ENCODE peak calls at places on chromosomes 13 and 19, in four cellular contexts. X, C, M and D are unnamed samples. For H3K4me1, the result is how much of the 10 kb centered on the place peaks cover.

GRCh38 chr19:13726323-13726722 is 38.0 kb upstream of the MRI1 start:
- DNase-seq in M (no peak), X (no peak), C (peak), D (no peak)

GRCh38 chr19:8938576-8938975 is 71.6 kb downstream of the MUC16 start:
- DNase-seq in C (no peak), X (no peak), M (no peak), D (no peak)

GRCh38 chr13:22055259-22055658 is 384.4 kb downstream of the FGF9 start:
- DNase-seq in M (no peak), X (no peak), C (no peak), D (no peak)

GRCh38 chr13:33744589-33745369 is 73.2 kb upstream of the RFC3 start:
- DNase-seq in X (no peak), C (no peak), M (peak), D (peak)

GRCh38 chr13:63206431-63206830 is 1790.8 kb upstream of the PCDH20 start:
- DNase-seq in X (peak), M (no peak), C (no peak), D (no peak)

GRCh38 chr13:22285867-22286632 is 615.2 kb downstream of the FGF9 start:
- DNase-seq in C (no peak), M (no peak), X (no peak), D (no peak)

GRCh38 chr13:107866666-107867623 is 348.4 kb downstream of the LIG4 start:
- DNase-seq in C (peak), M (peak), X (peak), D (peak)

GRCh38 chr19:14496849-14497346 is 971 bp upstream of the GIPC1 start:
- DNase-seq in X (no peak), C (no peak), M (peak), D (no peak)

GRCh38 chr19:5338661-5339469 is 1.7 kb downstream of the PTPRS start:
- DNase-seq in M (no peak), X (no peak), C (peak), D (no peak)

GRCh38 chr13:113657851-113658741 is at the start of gene ATP4B:
- DNase-seq in C (no peak), M (no peak), X (no peak), D (no peak)

GRCh38 chr13:37168922-37169321 is 63.5 kb upstream of the CSNK1A1L start:
- DNase-seq in X (no peak), C (no peak), M (no peak), D (no peak)

GRCh38 chr19:40721936-40722661 is 5.2 kb downstream of the ITPKC start:
- DNase-seq in M (peak), C (no peak), X (peak), D (no peak)

GRCh38 chr13:64428196-64428595 is 2801.9 kb downstream of the PCDH9 start:
- DNase-seq in M (no peak), C (no peak), X (peak), D (peak)

GRCh38 chr19:10074153-10074552 is 12.0 kb upstream of the SHFL start:
- DNase-seq in C (peak), X (peak), M (peak), D (peak)

GRCh38 chr13:59043016-59043415 is 1120.7 kb downstream of the DIAPH3 start:
- DNase-seq in M (no peak), C (no peak), X (no peak), D (no peak)

GRCh38 chr13:26323764-26324163 is 69.8 kb downstream of the CDK8 start:
- DNase-seq in M (no peak), X (no peak), C (no peak), D (no peak)

GRCh38 chr19:19711306-19711933 is 21.5 kb downstream of the ZNF14 start:
- DNase-seq in X (no peak), M (no peak), C (peak), D (no peak)

GRCh38 chr13:48749699-48750473 is 96.2 kb downstream of the CYSLTR2 start:
- DNase-seq in M (peak), C (peak), X (peak), D (peak)

GRCh38 chr19:13092608-13093260 is 9.9 kb downstream of the LYL1 start:
- DNase-seq in X (peak), C (no peak), M (peak), D (no peak)

GRCh38 chr19:18764591-18765051 is 26.5 kb downstream of the COMP start:
- DNase-seq in M (peak), C (no peak), X (no peak), D (no peak)

GRCh38 chr19:18415177-18415867 is 3.9 kb upstream of the SSBP4 start:
- DNase-seq in M (peak), X (peak), C (no peak), D (peak)

GRCh38 chr19:44927746-44928145 is 13.3 kb downstream of the APOC1 start:
- DNase-seq in M (peak), X (peak), C (no peak), D (no peak)

GRCh38 chr19:575527-576506 is 3.4 kb downstream of the BSG start:
- DNase-seq in M (peak), C (no peak), X (peak), D (peak)

GRCh38 chr19:7188682-7189629 is 105.3 kb downstream of the INSR start:
- DNase-seq in X (no peak), M (no peak), C (no peak), D (no peak)

GRCh38 chr19:7917292-7918061 is 2.7 kb upstream of the SNAPC2 start:
- DNase-seq in C (peak), X (peak), M (peak), D (peak)

GRCh38 chr19:35462476-35462953 is 14.5 kb downstream of the FFAR2 start:
- DNase-seq in X (no peak), C (no peak), M (no peak), D (no peak)

GRCh38 chr13:21344662-21345176 is 114.4 kb downstream of the ZDHHC20 start:
- DNase-seq in C (no peak), M (no peak), X (no peak), D (no peak)

GRCh38 chr19:703651-704446 is 4.9 kb upstream of the PALM start:
- DNase-seq in X (peak), M (peak), C (peak), D (peak)

GRCh38 chr19:35106898-35107540 is 8.6 kb upstream of the FXYD3 start:
- DNase-seq in X (no peak), M (no peak), C (no peak), D (no peak)

GRCh38 chr19:31718041-31718440 is 368.8 kb upstream of the TSHZ3 start:
- DNase-seq in X (no peak), M (peak), C (no peak), D (no peak)

GRCh38 chr19:42078058-42078457 is 2.1 kb downstream of the ZNF574 start:
- DNase-seq in M (no peak), C (no peak), X (no peak), D (no peak)
- H3K4me3 ChIP-seq in M (peak), C (no peak), X (no peak), D (peak)

DNA sequence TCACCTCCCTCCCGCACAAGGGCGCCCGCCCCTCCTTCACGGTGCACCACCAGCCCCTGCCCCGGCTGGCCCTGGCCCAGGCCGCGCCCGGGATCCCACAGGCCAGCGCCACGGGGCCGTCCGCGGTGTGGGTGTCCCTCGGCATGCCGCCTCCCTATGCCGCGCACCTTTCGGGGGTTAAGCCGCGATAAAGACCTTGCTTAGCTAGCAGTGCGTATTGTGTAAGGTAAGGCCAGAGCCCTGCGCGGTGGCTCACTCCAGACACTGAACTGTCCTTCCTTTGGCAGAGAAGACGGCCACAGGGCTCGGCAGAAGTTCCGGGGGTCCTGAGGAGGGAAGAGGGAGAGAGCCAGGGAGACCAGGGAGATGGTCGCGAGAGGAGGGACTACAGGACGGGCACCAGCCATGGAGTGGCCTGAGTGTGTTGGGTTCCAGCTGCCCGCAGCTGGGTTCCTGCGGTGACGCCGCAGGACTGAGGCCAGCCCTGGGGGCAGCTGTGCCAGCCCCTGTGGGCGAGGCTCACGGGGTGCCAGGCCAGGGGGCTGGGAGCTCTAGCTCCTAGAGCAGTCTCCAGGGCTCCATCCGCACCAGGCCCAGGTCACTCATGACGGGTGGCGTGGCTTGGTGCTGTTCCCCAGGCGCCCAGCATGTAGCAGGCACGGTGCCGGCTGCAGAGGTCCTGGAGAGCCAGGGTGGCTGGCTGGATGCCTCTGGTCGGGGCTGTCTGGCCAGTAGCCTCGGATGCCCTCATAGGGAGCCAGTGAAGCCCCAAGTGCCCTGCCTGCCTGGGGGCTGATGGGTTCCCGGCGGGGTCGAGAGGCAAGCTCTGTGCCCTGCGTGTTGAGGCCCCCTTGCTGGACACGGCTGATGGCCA is 7.7 kb downstream of the PLEKHJ1 start:
- DNase-seq in C (no peak), M (no peak), X (no peak), D (no peak)
- H3K9ac ChIP-seq in C (no peak), M (no peak), X (no peak), D (no peak)

GRCh38 chr13:106568225-106569003 is 477 bp upstream of the ARGLU1 start:
- DNase-seq in X (no peak), M (no peak), C (no peak), D (no peak)

GRCh38 chr13:106567421-106568224 is at the start of gene ARGLU1:
- DNase-seq in C (peak), X (peak), M (peak), D (peak)

GRCh38 chr13:106565127-106565775 is 2.7 kb downstream of the ARGLU1 start:
- DNase-seq in M (no peak), X (no peak), C (no peak), D (no peak)

GRCh38 chr13:106569233-106570095 is 1.5 kb upstream of the ARGLU1 start:
- DNase-seq in C (peak), M (no peak), X (no peak), D (no peak)

DNA sequence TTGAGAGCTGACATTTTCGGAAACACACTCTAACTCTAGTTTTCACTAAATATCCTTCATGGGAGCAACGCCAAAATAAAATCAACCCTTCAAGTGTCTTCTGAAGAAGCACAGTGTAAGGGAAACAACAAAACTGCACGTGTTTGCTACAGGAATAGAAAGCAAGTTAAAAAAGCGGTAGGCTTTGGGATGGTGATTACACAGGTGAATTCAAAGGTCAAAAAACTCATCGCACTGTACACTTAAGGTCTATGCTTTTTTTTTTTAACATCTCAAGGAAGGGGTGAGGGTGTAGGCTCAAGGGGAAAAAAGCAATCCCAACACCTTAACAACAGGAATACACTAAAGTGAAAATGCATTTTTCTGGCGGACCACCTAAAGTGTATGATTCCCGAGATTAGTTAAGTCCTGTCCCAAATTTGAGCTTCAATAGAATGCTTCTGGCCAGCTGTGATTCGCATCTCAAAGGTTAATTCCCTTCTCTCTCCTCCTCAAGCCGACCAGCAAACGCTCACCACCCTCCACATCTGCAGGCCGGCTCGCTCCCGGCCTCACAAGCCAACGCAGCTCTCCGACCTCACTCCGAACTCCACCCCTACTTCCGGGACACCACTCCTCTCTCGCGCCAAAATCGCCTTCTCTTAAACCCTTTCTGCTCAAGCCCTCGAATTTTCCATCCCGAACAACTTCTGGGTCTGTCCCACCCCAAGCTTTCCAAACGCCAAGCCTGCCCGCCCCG is 1.1 kb downstream of the ARGLU1 start:
- DNase-seq in M (peak), X (peak), C (peak), D (peak)
- H3K4me1 ChIP-seq in M (under half), X (under half), C (under half), D (under half)

GRCh38 chr19:49506575-49507105 is 5.8 kb upstream of the FCGRT start:
- DNase-seq in X (no peak), C (peak), M (peak), D (peak)
- H3K4me3 ChIP-seq in X (no peak), C (no peak), M (no peak), D (no peak)

GRCh38 chr19:43619262-43620060 is at the start of gene ZNF428:
- DNase-seq in M (peak), C (peak), X (peak), D (peak)
- H3K9ac ChIP-seq in M (peak), C (peak), X (peak), D (peak)